ENCODE peak calls at places on chromosomes 16 and 17, in six cellular contexts. B is adrenal gland, D is stomach, K is sigmoid colon, A is upper lobe of left lung, H is body of pancreas. O is an unnamed sample.

GRCh38 chr17:66508896-66509843 is 206.8 kb downstream of the PRKCA start:
- DNase-seq in B (peak), D (peak), K (peak), A (peak), H (peak), O (no peak)

GRCh38 chr17:28880572-28880945 is 17.0 kb downstream of the FLOT2 start:
- DNase-seq in B (peak), D (no peak), K (no peak), A (no peak), H (no peak), O (no peak)

GRCh38 chr16:85176541-85177447 is 64.5 kb upstream of the CIBAR2 start:
- DNase-seq in B (no peak), D (no peak), K (no peak), A (no peak), H (no peak), O (no peak)

GRCh38 chr17:76927577-76927976 is 59.4 kb downstream of the MGAT5B start:
- DNase-seq in B (peak), D (no peak), K (no peak), A (no peak), H (no peak), O (no peak)

GRCh38 chr17:67449885-67450755 is 73.0 kb downstream of the PITPNC1 start:
- DNase-seq in B (no peak), D (no peak), K (no peak), A (no peak), H (no peak), O (no peak)

GRCh38 chr16:22213236-22213635 is 7.2 kb downstream of the EEF2K start:
- DNase-seq in B (no peak), D (no peak), K (no peak), A (no peak), H (no peak), O (no peak)

GRCh38 chr17:29620271-29620670 is 2.4 kb downstream of the CORO6 start:
- DNase-seq in B (no peak), D (no peak), K (peak), A (no peak), H (no peak), O (no peak)

GRCh38 chr16:65069090-65069489 is 52.8 kb downstream of the CDH11 start:
- DNase-seq in B (no peak), D (no peak), K (no peak), A (no peak), H (no peak), O (no peak)

GRCh38 chr17:45256114-45256966 is 5.6 kb downstream of the SPATA32 start:
- DNase-seq in B (no peak), D (no peak), K (no peak), A (no peak), H (no peak), O (no peak)

GRCh38 chr17:4808378-4808767 is 1.4 kb downstream of the PLD2 start:
- DNase-seq in B (peak), D (peak), K (peak), A (peak), H (peak), O (peak)

GRCh38 chr17:27635275-27635823 is 4.4 kb downstream of the LGALS9 start:
- DNase-seq in B (peak), D (no peak), K (no peak), A (peak), H (no peak), O (no peak)

GRCh38 chr17:5234645-5235576 is at the start of gene SCIMP:
- DNase-seq in B (peak), D (no peak), K (peak), A (peak), H (peak), O (no peak)

GRCh38 chr16:84448444-84448843 is 56.0 kb downstream of the MEAK7 start:
- DNase-seq in B (no peak), D (no peak), K (peak), A (peak), H (no peak), O (no peak)

GRCh38 chr16:68499011-68499410 is 40.1 kb upstream of the ZFP90 start:
- DNase-seq in B (peak), D (no peak), K (no peak), A (no peak), H (no peak), O (no peak)

GRCh38 chr16:88767546-88767945 is 17.5 kb downstream of the PIEZO1 start:
- DNase-seq in B (no peak), D (no peak), K (no peak), A (no peak), H (no peak), O (no peak)
- TF ChIP-seq POLR2A in B (no peak), D (no peak), K (no peak), A (no peak), H (no peak), O (no peak)

GRCh38 chr17:1147664-1148063 is 32.1 kb downstream of the ABR start:
- DNase-seq in B (peak), D (peak), K (no peak), A (peak), H (peak), O (no peak)
- TF ChIP-seq CTCF in B (peak), D (peak), K (peak), A (peak), H (peak), O (no peak)

DNA sequence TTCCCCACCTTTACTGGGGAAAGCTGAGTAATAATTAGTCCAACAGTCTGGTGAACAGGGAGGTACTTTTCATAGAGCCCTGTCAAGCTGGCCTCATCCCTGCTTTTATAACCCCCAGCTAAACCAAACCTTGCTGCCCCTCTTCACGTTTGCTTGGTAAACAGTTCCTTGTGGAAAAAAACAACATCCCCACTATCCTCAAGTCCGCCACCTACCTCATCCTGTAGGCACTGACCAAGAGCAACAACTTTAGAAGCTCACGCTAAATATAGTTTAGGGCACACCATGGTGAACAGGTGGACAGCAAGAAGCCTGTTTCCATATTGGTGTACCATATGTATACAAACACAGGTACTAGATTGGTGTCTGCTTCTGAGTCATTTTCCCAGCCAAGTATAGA is 16.5 kb downstream of the NFE2L1 start:
- DNase-seq in B (no peak), D (no peak), K (peak), A (no peak), H (no peak), O (no peak)
- H3K27ac ChIP-seq in B (peak), D (no peak), K (no peak), A (no peak), H (no peak), O (no peak)

GRCh38 chr17:72056155-72056554 is 64.7 kb upstream of the SOX9 start:
- DNase-seq in B (no peak), D (no peak), K (no peak), A (no peak), H (no peak), O (no peak)

GRCh38 chr17:72056727-72057290 is 64.0 kb upstream of the SOX9 start:
- DNase-seq in B (no peak), D (no peak), K (no peak), A (no peak), H (peak), O (no peak)

GRCh38 chr17:72049914-72050313 is 70.9 kb upstream of the SOX9 start:
- DNase-seq in B (no peak), D (no peak), K (no peak), A (no peak), H (no peak), O (no peak)

DNA sequence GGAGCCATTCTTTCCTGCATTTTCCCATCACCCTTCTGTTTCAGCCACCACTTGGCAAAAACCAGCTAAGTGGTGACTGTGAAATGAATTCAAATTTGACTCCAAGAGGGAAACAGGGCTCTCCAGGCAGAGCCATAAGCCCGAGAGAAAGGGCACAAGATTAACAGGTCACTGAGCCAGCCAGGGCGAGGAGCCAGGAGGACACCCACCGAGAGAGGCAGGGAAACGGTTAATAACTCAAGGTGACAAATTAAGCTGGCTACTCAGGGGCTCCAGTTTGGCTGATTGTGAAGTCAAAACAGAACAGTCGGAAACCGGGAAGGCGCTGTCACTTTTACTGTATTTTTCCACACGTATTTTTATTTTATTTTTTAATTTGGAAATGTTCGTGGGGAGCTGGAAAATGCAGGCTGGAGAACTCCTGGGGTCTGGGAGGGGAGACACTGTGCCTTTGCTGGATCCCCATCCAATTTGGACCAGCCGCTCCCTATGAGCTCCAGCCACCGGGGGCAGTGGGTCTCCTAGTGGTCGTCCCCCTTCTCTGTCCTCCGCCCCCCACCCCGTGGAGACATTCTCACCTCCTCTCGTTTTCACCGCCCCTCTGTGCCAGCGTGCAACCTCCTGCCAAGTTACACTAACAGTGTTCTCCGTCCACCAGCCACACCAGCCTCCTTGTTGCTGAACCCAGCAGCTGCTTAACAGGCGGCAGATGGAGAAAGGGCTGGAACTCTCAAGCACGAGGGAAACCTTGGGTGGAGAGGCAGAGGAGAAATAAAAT is 67.6 kb upstream of the SOX9 start:
- DNase-seq in B (no peak), D (no peak), K (no peak), A (no peak), H (peak), O (no peak)
- TF ChIP-seq POLR2A in B (no peak), D (no peak), K (no peak), A (no peak), H (no peak), O (no peak)

DNA sequence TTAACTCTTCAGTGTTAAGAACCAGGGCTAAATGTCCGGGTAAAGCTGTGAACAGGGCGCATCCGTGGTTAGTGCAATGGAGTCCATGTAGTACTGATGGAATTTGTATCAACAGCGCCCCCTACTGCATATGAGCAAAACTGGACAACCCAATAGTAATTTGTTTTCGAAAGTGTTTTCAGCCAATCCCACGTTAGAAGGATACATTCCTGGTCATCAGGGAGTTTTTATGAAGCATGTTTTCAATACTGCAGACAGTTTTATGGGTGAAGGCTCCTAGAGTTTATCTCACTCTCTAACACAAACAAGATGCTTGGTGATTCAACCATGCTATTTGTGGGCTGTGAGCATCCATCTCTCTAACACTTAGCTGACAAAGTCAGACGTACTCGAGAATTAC is 46.6 kb upstream of the HNF1B start:
- DNase-seq in B (peak), D (peak), K (no peak), A (no peak), H (peak), O (no peak)
- TF ChIP-seq CTCF in B (peak), D (peak), K (peak), A (peak), H (peak), O (no peak)

DNA sequence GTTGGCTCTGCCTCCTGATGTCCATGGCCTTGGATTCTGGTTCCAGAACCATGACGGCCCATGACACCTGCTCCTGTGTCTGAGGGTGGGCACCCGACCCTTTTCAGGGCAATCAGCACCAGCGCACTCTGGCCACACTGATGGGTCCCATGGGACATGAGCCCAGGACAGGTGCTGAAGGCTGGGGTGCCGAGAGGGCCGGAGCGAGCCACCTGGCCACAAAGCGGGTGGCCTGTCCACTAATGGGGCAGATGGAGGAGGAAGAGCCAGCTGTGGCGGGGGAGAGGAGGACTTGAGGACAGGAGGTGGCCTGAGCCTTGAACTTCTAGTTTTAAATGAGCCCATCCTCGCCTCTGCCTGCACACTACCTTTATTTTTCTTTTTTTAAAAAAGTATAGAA is 31.2 kb upstream of the MTSS2 start:
- DNase-seq in B (no peak), D (no peak), K (no peak), A (no peak), H (no peak), O (no peak)
- H3K27ac ChIP-seq in B (no peak), D (no peak), K (peak), A (no peak), H (peak), O (peak)

GRCh38 chr16:57576429-57576870 is 34.0 kb downstream of the ADGRG5 start:
- DNase-seq in B (peak), D (peak), K (peak), A (peak), H (peak), O (peak)

GRCh38 chr16:57574646-57575467 is 32.4 kb downstream of the ADGRG5 start:
- DNase-seq in B (no peak), D (no peak), K (no peak), A (no peak), H (no peak), O (no peak)

GRCh38 chr16:57577214-57577613 is 34.8 kb downstream of the ADGRG5 start:
- DNase-seq in B (no peak), D (no peak), K (no peak), A (no peak), H (no peak), O (peak)

GRCh38 chr16:57574086-57574485 is 31.6 kb downstream of the ADGRG5 start:
- DNase-seq in B (no peak), D (no peak), K (no peak), A (no peak), H (no peak), O (no peak)

GRCh38 chr16:57575468-57576277 is 33.2 kb downstream of the ADGRG5 start:
- DNase-seq in B (no peak), D (no peak), K (no peak), A (no peak), H (no peak), O (peak)
- TF ChIP-seq POLR2A in B (no peak), D (no peak), K (no peak), A (no peak), H (no peak), O (no peak)

GRCh38 chr16:67016143-67016542 is 12.8 kb upstream of the CBFB start:
- DNase-seq in B (no peak), D (no peak), K (peak), A (no peak), H (no peak), O (peak)

GRCh38 chr16:67017451-67017750 is 11.5 kb upstream of the CBFB start:
- DNase-seq in B (no peak), D (no peak), K (peak), A (no peak), H (no peak), O (no peak)

GRCh38 chr16:67019171-67019570 is 9.8 kb upstream of the CBFB start:
- DNase-seq in B (no peak), D (no peak), K (peak), A (no peak), H (no peak), O (peak)

GRCh38 chr16:67016681-67017450 is 12.1 kb upstream of the CBFB start:
- DNase-seq in B (no peak), D (no peak), K (peak), A (no peak), H (no peak), O (no peak)

GRCh38 chr16:67017810-67018488 is 11.0 kb upstream of the CBFB start:
- DNase-seq in B (peak), D (peak), K (peak), A (peak), H (peak), O (peak)
- TF ChIP-seq CTCF in B (peak), D (peak), K (peak), A (peak), H (peak), O (peak)

DNA sequence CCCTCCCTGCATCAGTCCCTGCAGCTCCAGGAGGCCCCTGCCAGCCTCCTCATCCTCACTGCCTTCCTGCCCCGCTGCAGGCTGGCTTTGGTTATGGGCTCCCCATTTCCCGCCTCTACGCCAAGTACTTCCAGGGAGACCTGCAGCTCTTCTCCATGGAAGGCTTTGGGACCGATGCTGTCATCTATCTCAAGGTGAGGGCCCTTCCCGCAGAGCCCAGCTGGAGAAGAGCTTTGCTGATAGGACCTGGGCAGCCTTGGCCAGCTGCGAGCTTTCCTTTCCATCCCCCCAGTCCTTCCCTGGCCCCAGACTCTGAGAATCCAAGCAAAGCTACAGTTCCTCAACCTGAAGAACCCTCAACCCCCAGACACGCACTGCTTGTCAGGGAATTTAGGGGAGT is 14.1 kb downstream of the PDK2 start:
- DNase-seq in B (peak), D (no peak), K (no peak), A (no peak), H (peak), O (no peak)
- H3K27ac ChIP-seq in B (peak), D (no peak), K (no peak), A (no peak), H (no peak), O (no peak)

GRCh38 chr17:62965649-62966425 is at the start of gene TANC2:
- DNase-seq in B (peak), D (peak), K (peak), A (peak), H (peak), O (peak)
- TF ChIP-seq POLR2A in B (peak), D (no peak), K (no peak), A (no peak), H (peak), O (peak)

O was measured in uterus.